ENCODE peak calls at places on chromosomes 11 and 22, in six cellular contexts. One of them, this sample, is unnamed.

GRCh38 chr11:17036666-17037658 is 22.7 kb upstream of the PLEKHA7 start:
- DNase-seq in tibial artery: no peak
- DNase-seq in dermis blood vessel endothelial cell: peak; percentile 20
- DNase-seq in nucleus accumbens: no peak
- DNase-seq in HEK293T: no peak
- DNase-seq in NCI-H146: no peak
- DNase-seq in this sample: no peak

GRCh38 chr11:67639438-67639859 is at the start of gene TBX10:
- DNase-seq in tibial artery: no peak
- DNase-seq in dermis blood vessel endothelial cell: no peak
- DNase-seq in nucleus accumbens: no peak
- DNase-seq in HEK293T: no peak
- DNase-seq in NCI-H146: no peak
- DNase-seq in this sample: no peak

GRCh38 chr11:72308226-72309073 is 64.5 kb upstream of the PHOX2A start:
- DNase-seq in tibial artery: no peak
- DNase-seq in dermis blood vessel endothelial cell: peak; percentile 86
- DNase-seq in nucleus accumbens: peak; percentile 56
- DNase-seq in HEK293T: peak; percentile 66
- DNase-seq in NCI-H146: no peak
- DNase-seq in this sample: peak; percentile 83

GRCh38 chr11:95499516-95500135 is 268.6 kb upstream of the SESN3 start:
- DNase-seq in tibial artery: no peak
- DNase-seq in dermis blood vessel endothelial cell: no peak
- DNase-seq in nucleus accumbens: no peak
- DNase-seq in HEK293T: no peak
- DNase-seq in NCI-H146: no peak
- DNase-seq in this sample: no peak

GRCh38 chr22:26536056-26536761 is 23.9 kb upstream of the TFIP11 start:
- DNase-seq in tibial artery: no peak
- DNase-seq in dermis blood vessel endothelial cell: no peak
- DNase-seq in nucleus accumbens: no peak
- DNase-seq in HEK293T: no peak
- DNase-seq in NCI-H146: no peak
- DNase-seq in this sample: no peak

GRCh38 chr11:73597340-73597955 is 464 bp downstream of the FAM168A start:
- DNase-seq in tibial artery: no peak
- DNase-seq in dermis blood vessel endothelial cell: peak; percentile 4
- DNase-seq in nucleus accumbens: no peak
- DNase-seq in HEK293T: peak; percentile 10
- DNase-seq in NCI-H146: no peak
- DNase-seq in this sample: no peak

GRCh38 chr11:63212742-63213141 is 30.7 kb downstream of the SLC22A25 start:
- DNase-seq in tibial artery: no peak
- DNase-seq in dermis blood vessel endothelial cell: peak; percentile 55
- DNase-seq in nucleus accumbens: no peak
- DNase-seq in HEK293T: peak; percentile 34
- DNase-seq in NCI-H146: no peak
- DNase-seq in this sample: peak; percentile 21

GRCh38 chr11:100709233-100709999 is 22.3 kb downstream of the ARHGAP42 start:
- DNase-seq in tibial artery: no peak
- DNase-seq in dermis blood vessel endothelial cell: no peak
- DNase-seq in nucleus accumbens: no peak
- DNase-seq in HEK293T: no peak
- DNase-seq in NCI-H146: no peak
- DNase-seq in this sample: peak; percentile 43

GRCh38 chr11:57645716-57646085 is 4.0 kb downstream of the YPEL4 start:
- DNase-seq in tibial artery: no peak
- DNase-seq in dermis blood vessel endothelial cell: no peak
- DNase-seq in nucleus accumbens: no peak
- DNase-seq in HEK293T: no peak
- DNase-seq in NCI-H146: no peak
- DNase-seq in this sample: no peak

GRCh38 chr11:119472186-119472855 is 49.3 kb upstream of the THY1 start:
- DNase-seq in tibial artery: no peak
- DNase-seq in dermis blood vessel endothelial cell: no peak
- DNase-seq in nucleus accumbens: no peak
- DNase-seq in HEK293T: no peak
- DNase-seq in NCI-H146: peak; percentile 7
- DNase-seq in this sample: no peak

This sample was measured in dermis microvascular lymphatic vessel endothelial cell.